ENCODE peak calls at places on chromosomes 16 and 17, in four cellular contexts. I is mammary epithelial cell, H is right lobe of liver, A is endothelial cell. P is an unnamed sample.
A peak's percentile ranks its signal among the peaks of the same experiment; 100 is the strongest.

GRCh38 chr17:10061131-10061581 is 137.2 kb downstream of the GAS7 start:
- DNase-seq in H (no peak), I (no peak), A (no peak), P (no peak)

GRCh38 chr17:8862213-8863056 is 5.0 kb downstream of the PIK3R6 start:
- DNase-seq in A (no peak), I (peak; percentile 73), H (no peak), P (no peak)

GRCh38 chr16:73036074-73036826 is 11.7 kb downstream of the ZFHX3 start:
- DNase-seq in I (no peak), H (no peak), A (no peak), P (peak; percentile 50)

GRCh38 chr17:35051183-35051578 is 12.3 kb downstream of the RFFL start:
- DNase-seq in A (no peak), I (no peak), H (no peak), P (no peak)

GRCh38 chr16:11665071-11665491 is 3.2 kb upstream of the SNN start:
- DNase-seq in A (no peak), I (no peak), H (no peak), P (no peak)

GRCh38 chr17:61467416-61468262 is 15.4 kb downstream of the TBX4 start:
- DNase-seq in H (no peak), A (peak; percentile 70), I (peak; percentile 51), P (peak; percentile 20)

GRCh38 chr17:58219007-58219788 is at the start of gene MKS1:
- DNase-seq in I (peak; percentile 87), A (peak; percentile 98), H (peak; percentile 94), P (peak; percentile 92)

GRCh38 chr16:27174798-27175197 is 28.5 kb upstream of the KDM8 start:
- DNase-seq in I (peak; percentile 70), A (no peak), H (no peak), P (no peak)

GRCh38 chr16:35195864-35196216 is 1736.4 kb downstream of the TP53TG3F start:
- DNase-seq in A (no peak), I (no peak), H (no peak), P (no peak)

GRCh38 chr16:3047387-3047720 is 993 bp downstream of the MMP25 start:
- DNase-seq in H (no peak), I (no peak), A (no peak), P (no peak)

GRCh38 chr17:42843358-42843934 is 934 bp upstream of the AOC2 start:
- DNase-seq in I (peak; percentile 42), H (no peak), A (peak; percentile 48), P (peak; percentile 61)

GRCh38 chr16:86285938-86286921 is 224.1 kb upstream of the FOXF1 start:
- DNase-seq in I (peak; percentile 9), H (no peak), A (no peak), P (no peak)

GRCh38 chr17:9684955-9685621 is 39.8 kb downstream of the USP43 start:
- DNase-seq in H (no peak), I (peak; percentile 89), A (no peak), P (no peak)

GRCh38 chr16:65249768-65250167 is 127.9 kb upstream of the CDH11 start:
- DNase-seq in A (no peak), H (no peak), I (no peak), P (no peak)

GRCh38 chr16:11481987-11482386 is 104.7 kb downstream of the LITAF start:
- DNase-seq in A (no peak), H (no peak), I (no peak), P (no peak)

GRCh38 chr16:81734632-81735434 is 44.3 kb upstream of the PLCG2 start:
- DNase-seq in H (no peak), I (no peak), A (no peak), P (no peak)

GRCh38 chr16:82963653-82964052 is 336.9 kb downstream of the CDH13 start:
- DNase-seq in A (no peak), I (no peak), H (no peak), P (no peak)

GRCh38 chr17:17605747-17606083 is 14.2 kb upstream of the PEMT start:
- DNase-seq in H (no peak), I (no peak), A (no peak), P (no peak)

GRCh38 chr16:71474864-71475263 is 12.8 kb upstream of the ZNF23 start:
- DNase-seq in H (no peak), I (peak; percentile 90), A (no peak), P (no peak)

GRCh38 chr16:80993293-80993691 is 13.4 kb downstream of the CMC2 start:
- DNase-seq in H (no peak), A (no peak), I (peak; percentile 75), P (peak; percentile 35)

GRCh38 chr16:28980929-28981328 is 3.9 kb upstream of the LAT start:
- DNase-seq in H (no peak), I (no peak), A (no peak), P (no peak)

GRCh38 chr16:28974437-28975157 is at the start of gene SPNS1:
- DNase-seq in I (peak; percentile 91), H (peak; percentile 97), A (peak; percentile 94), P (peak; percentile 99)

GRCh38 chr16:28981517-28981916 is 3.3 kb upstream of the LAT start:
- DNase-seq in I (no peak), H (no peak), A (peak; percentile 15), P (peak; percentile 34)

GRCh38 chr16:28975158-28975603 is 603 bp downstream of the SPNS1 start:
- DNase-seq in A (no peak), I (peak; percentile 6), H (peak; percentile 29), P (no peak)

DNA sequence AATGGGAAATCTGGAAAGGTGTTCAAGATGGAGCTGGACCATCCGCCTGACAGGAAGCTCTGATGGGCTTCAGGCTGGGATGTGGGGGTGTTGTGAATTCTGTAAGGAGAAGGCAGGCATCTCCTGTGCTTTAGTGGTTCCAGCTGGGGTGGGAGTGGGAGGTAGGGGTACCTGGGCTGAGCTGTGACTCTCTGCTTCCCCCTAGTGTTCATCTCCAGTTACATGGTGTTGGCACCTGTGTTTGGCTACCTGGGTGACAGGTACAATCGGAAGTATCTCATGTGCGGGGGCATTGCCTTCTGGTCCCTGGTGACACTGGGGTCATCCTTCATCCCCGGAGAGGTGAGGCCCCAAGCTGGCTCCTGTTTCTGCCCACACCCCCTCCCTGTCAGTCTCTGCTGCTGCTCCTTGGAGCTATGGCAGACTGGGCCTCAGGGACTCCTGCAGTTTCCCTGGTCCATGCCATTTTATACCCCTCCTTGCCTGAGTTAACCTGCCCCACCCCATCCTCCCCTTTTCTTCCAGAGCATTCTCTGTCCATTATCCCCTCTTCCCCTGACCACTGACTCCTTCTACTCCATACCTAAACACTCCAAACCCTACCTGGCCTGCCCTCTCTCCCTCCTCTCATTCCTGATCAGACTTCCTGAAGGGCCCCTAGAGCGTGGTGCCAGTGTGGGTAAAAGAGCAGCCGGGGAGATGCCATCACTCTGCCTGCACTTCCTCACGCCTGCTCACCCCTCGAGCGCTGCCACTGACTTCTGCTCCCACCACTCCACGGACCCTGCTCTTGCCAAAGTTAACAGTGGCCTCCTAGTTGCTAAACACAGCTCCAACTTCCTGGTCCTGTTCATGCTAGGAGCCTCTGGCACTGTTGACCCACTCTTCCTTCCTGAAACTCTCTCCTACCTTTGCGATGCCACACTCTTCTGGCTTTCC is 3.4 kb downstream of the SPNS1 start:
- DNase-seq in I (no peak), A (no peak), H (no peak), P (peak; percentile 51)
- TF ChIP-seq CTCF in I (peak; percentile 77), A (no peak), H (peak; percentile 36), P (peak; percentile 87)

GRCh38 chr16:352547-353403 is at the start of gene AXIN1:
- DNase-seq in A (peak; percentile 95), I (peak; percentile 97), H (peak; percentile 100), P (peak; percentile 100)
- TF ChIP-seq CTCF in A (peak; percentile 37), I (peak; percentile 40), H (peak; percentile 32), P (peak; percentile 71)

GRCh38 chr17:2071421-2072281 is 16.7 kb downstream of the HIC1 start:
- DNase-seq in H (peak; percentile 77), A (no peak), I (no peak), P (no peak)

GRCh38 chr17:2074919-2075318 is 20.0 kb downstream of the HIC1 start:
- DNase-seq in I (no peak), H (no peak), A (no peak), P (no peak)

GRCh38 chr17:2077040-2077439 is 22.1 kb downstream of the HIC1 start:
- DNase-seq in I (no peak), A (no peak), H (no peak), P (no peak)

GRCh38 chr17:2076461-2076984 is 21.6 kb downstream of the HIC1 start:
- DNase-seq in H (no peak), I (no peak), A (no peak), P (no peak)

DNA sequence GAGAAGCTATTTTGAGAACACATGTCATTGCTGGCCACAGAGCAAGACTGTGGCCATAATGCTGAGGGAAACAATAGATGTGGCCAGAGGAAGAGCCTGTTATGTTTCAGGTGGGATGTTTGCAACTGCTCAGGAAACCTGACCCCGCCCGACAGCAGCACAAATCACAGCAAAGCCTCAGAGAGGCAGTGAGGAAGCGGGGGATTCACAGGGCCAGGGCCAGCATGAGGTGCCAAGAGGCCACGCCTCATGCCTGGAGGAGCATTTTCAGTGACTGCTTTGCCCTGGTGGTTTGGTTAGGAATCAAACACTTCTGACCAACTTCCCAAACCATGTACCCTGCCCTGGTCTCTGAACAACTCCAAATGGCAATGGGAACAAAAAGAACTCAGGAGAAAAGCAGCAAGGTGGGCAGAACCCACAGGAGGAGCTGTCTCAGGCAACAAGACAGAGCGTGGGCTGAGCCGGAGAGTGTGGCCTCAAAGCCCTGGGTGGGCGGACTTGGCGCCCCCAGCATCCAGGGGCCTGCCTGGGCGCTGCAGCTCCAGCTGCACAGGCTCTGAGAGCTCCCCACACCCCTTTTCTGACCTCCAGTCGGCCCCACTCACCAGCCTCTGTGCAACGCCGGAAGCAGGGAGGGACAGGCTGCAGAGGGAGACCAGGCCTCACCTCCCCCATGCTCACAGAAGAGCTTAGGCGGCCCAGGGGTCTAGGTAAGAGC is 20.6 kb downstream of the HIC1 start:
- DNase-seq in I (peak; percentile 37), A (no peak), H (no peak), P (no peak)
- TF ChIP-seq CTCF in I (peak; percentile 26), A (no peak), H (no peak), P (no peak)

GRCh38 chr16:57807968-57808528 is 5.8 kb upstream of the KIFC3 start:
- DNase-seq in I (peak; percentile 95), H (peak; percentile 89), A (peak; percentile 56), P (peak; percentile 85)

GRCh38 chr16:57808589-57808988 is 6.3 kb upstream of the KIFC3 start:
- DNase-seq in A (no peak), I (no peak), H (no peak), P (no peak)

GRCh38 chr16:57809843-57810196 is 7.5 kb upstream of the KIFC3 start:
- DNase-seq in I (no peak), H (no peak), A (no peak), P (no peak)

GRCh38 chr16:57809276-57809793 is 7.0 kb upstream of the KIFC3 start:
- DNase-seq in I (no peak), H (no peak), A (no peak), P (no peak)

DNA sequence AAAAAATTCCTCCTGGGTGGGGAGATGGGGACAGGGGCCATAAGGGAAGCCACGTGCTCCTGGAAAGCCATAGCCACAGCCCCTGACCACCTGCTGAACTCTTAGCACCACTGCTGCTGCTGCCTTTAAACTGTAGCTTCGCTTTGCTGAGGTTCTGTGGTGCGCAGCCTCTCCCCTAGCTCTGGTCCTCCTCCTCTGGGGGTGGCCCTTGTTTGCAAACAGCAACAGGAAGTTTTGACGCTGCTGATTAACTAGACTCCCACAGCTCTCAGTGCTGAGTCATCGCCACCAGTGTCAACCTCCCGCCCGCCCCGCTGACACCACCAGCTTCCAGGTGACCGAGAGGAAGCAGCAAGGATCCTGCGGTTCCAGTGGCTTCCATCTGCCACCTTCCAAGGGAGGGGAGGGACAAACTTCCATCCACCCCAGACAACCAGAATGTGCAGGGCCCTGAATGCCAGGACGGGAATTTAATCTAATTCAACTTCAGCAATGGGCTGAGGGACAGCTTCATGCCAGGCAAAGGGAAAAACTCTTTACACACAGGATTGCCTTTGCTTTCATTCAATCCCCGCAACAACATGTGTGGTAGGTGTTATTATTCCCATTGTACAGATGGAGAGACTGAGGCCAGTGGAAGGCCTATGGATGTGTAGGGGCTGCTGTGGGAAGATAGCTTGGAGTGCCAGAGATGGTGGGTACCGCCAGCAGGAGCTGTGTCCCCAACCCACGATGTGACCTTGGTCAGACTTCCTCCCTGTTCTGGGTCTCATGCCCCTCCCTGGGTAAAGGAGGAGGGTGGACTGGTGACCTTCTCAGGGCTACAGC is 8.1 kb upstream of the KIFC3 start:
- DNase-seq in H (peak; percentile 95), A (peak; percentile 57), I (peak; percentile 70), P (peak; percentile 94)
- TF ChIP-seq CTCF in H (no peak), A (no peak), I (no peak), P (no peak)